ENCODE peak calls at places on chromosomes 5 and 9, in five cellular contexts. One of them, this sample, is unnamed.

GRCh38 chr5:87277279-87277835 is 9.7 kb downstream of the RASA1 start:
- DNase-seq in tibial artery: no peak
- DNase-seq in lower lobe of right lung: no peak
- DNase-seq in HCT116: no peak
- DNase-seq in astrocyte of the spinal cord: no peak
- DNase-seq in this sample: no peak

GRCh38 chr5:126443374-126443851 is 20.2 kb downstream of the GRAMD2B start:
- DNase-seq in tibial artery: no peak
- DNase-seq in lower lobe of right lung: no peak
- DNase-seq in HCT116: no peak
- DNase-seq in astrocyte of the spinal cord: no peak
- DNase-seq in this sample: no peak

GRCh38 chr5:114458726-114459125 is 96.9 kb downstream of the KCNN2 start:
- DNase-seq in tibial artery: no peak
- DNase-seq in lower lobe of right lung: no peak
- DNase-seq in HCT116: no peak
- DNase-seq in astrocyte of the spinal cord: no peak
- DNase-seq in this sample: no peak

GRCh38 chr5:133739381-133739780 is 127.0 kb upstream of the FSTL4 start:
- DNase-seq in tibial artery: no peak
- DNase-seq in lower lobe of right lung: no peak
- DNase-seq in HCT116: no peak
- DNase-seq in astrocyte of the spinal cord: no peak
- DNase-seq in this sample: no peak

GRCh38 chr5:14743601-14744295 is 79.2 kb downstream of the OTULIN start:
- DNase-seq in tibial artery: no peak
- DNase-seq in lower lobe of right lung: no peak
- DNase-seq in HCT116: no peak
- DNase-seq in astrocyte of the spinal cord: peak
- DNase-seq in this sample: no peak

GRCh38 chr9:108546223-108546622 is 309.6 kb downstream of the ACTL7B start:
- DNase-seq in tibial artery: no peak
- DNase-seq in lower lobe of right lung: no peak
- DNase-seq in HCT116: no peak
- DNase-seq in astrocyte of the spinal cord: no peak
- DNase-seq in this sample: no peak

GRCh38 chr5:168611163-168611562 is 32.0 kb upstream of the PANK3 start:
- DNase-seq in tibial artery: no peak
- DNase-seq in lower lobe of right lung: no peak
- DNase-seq in HCT116: no peak
- DNase-seq in astrocyte of the spinal cord: peak
- DNase-seq in this sample: no peak

GRCh38 chr5:149682532-149683076 is 47.5 kb upstream of the PPARGC1B start:
- DNase-seq in tibial artery: no peak
- DNase-seq in lower lobe of right lung: no peak
- DNase-seq in HCT116: no peak
- DNase-seq in astrocyte of the spinal cord: no peak
- DNase-seq in this sample: no peak

GRCh38 chr5:171697591-171698102 is 88.0 kb upstream of the SMIM23 start:
- DNase-seq in tibial artery: peak
- DNase-seq in lower lobe of right lung: no peak
- DNase-seq in HCT116: no peak
- DNase-seq in astrocyte of the spinal cord: no peak
- DNase-seq in this sample: no peak

GRCh38 chr5:10168254-10168653 is 81.4 kb downstream of the ATPSCKMT start:
- DNase-seq in tibial artery: no peak
- DNase-seq in lower lobe of right lung: no peak
- DNase-seq in HCT116: no peak
- DNase-seq in astrocyte of the spinal cord: no peak
- DNase-seq in this sample: no peak

GRCh38 chr5:79685621-79686020 is 4.0 kb upstream of the CMYA5 start:
- DNase-seq in tibial artery: no peak
- DNase-seq in lower lobe of right lung: no peak
- DNase-seq in HCT116: no peak
- DNase-seq in astrocyte of the spinal cord: no peak
- DNase-seq in this sample: no peak

GRCh38 chr5:28344803-28345433 is 1306.5 kb upstream of the CDH9 start:
- DNase-seq in tibial artery: no peak
- DNase-seq in lower lobe of right lung: no peak
- DNase-seq in HCT116: no peak
- DNase-seq in astrocyte of the spinal cord: peak
- DNase-seq in this sample: peak

GRCh38 chr5:109920736-109921135 is 231.0 kb downstream of the MAN2A1 start:
- DNase-seq in tibial artery: no peak
- DNase-seq in lower lobe of right lung: no peak
- DNase-seq in HCT116: no peak
- DNase-seq in astrocyte of the spinal cord: no peak
- DNase-seq in this sample: no peak

GRCh38 chr9:111621895-111622480 is 9.1 kb upstream of the DNAJC25 start:
- DNase-seq in tibial artery: no peak
- DNase-seq in lower lobe of right lung: no peak
- DNase-seq in HCT116: peak
- DNase-seq in astrocyte of the spinal cord: peak
- DNase-seq in this sample: peak

GRCh38 chr5:61344187-61344944 is 12.3 kb downstream of the ZSWIM6 start:
- DNase-seq in tibial artery: no peak
- DNase-seq in lower lobe of right lung: no peak
- DNase-seq in HCT116: no peak
- DNase-seq in astrocyte of the spinal cord: no peak
- DNase-seq in this sample: peak

GRCh38 chr9:121662359-121662758 is 10.9 kb downstream of the DAB2IP start:
- DNase-seq in tibial artery: no peak
- DNase-seq in lower lobe of right lung: no peak
- DNase-seq in HCT116: no peak
- DNase-seq in astrocyte of the spinal cord: no peak
- DNase-seq in this sample: no peak

GRCh38 chr5:103498211-103498610 is 64.4 kb downstream of the NUDT12 start:
- DNase-seq in tibial artery: no peak
- DNase-seq in lower lobe of right lung: no peak
- DNase-seq in HCT116: no peak
- DNase-seq in astrocyte of the spinal cord: no peak
- DNase-seq in this sample: no peak

GRCh38 chr5:57676228-57677098 is 193.9 kb upstream of the ACTBL2 start:
- DNase-seq in tibial artery: no peak
- DNase-seq in lower lobe of right lung: no peak
- DNase-seq in HCT116: no peak
- DNase-seq in astrocyte of the spinal cord: peak
- DNase-seq in this sample: no peak

GRCh38 chr9:14301006-14301405 is 12.9 kb downstream of the NFIB start:
- DNase-seq in tibial artery: no peak
- DNase-seq in lower lobe of right lung: no peak
- DNase-seq in HCT116: no peak
- DNase-seq in astrocyte of the spinal cord: no peak
- DNase-seq in this sample: no peak

GRCh38 chr5:119322312-119322947 is 33.4 kb upstream of the TNFAIP8 start:
- DNase-seq in tibial artery: no peak
- DNase-seq in lower lobe of right lung: no peak
- DNase-seq in HCT116: no peak
- DNase-seq in astrocyte of the spinal cord: no peak
- DNase-seq in this sample: no peak

GRCh38 chr9:134991808-134992754 is 74.4 kb upstream of the FCN1 start:
- DNase-seq in tibial artery: no peak
- DNase-seq in lower lobe of right lung: no peak
- DNase-seq in HCT116: no peak
- DNase-seq in astrocyte of the spinal cord: no peak
- DNase-seq in this sample: no peak

GRCh38 chr5:446864-447263 is 3.9 kb downstream of the EXOC3 start:
- DNase-seq in tibial artery: peak
- DNase-seq in lower lobe of right lung: no peak
- DNase-seq in HCT116: peak
- DNase-seq in astrocyte of the spinal cord: peak
- DNase-seq in this sample: no peak

GRCh38 chr5:57745676-57746075 is 263.1 kb upstream of the ACTBL2 start:
- DNase-seq in tibial artery: no peak
- DNase-seq in lower lobe of right lung: no peak
- DNase-seq in HCT116: no peak
- DNase-seq in astrocyte of the spinal cord: no peak
- DNase-seq in this sample: no peak

GRCh38 chr5:25955337-25955736 is 1083.0 kb downstream of the CDH9 start:
- DNase-seq in tibial artery: no peak
- DNase-seq in lower lobe of right lung: no peak
- DNase-seq in HCT116: no peak
- DNase-seq in astrocyte of the spinal cord: no peak
- DNase-seq in this sample: no peak

GRCh38 chr5:175246242-175246891 is 197.6 kb downstream of the DRD1 start:
- DNase-seq in tibial artery: peak
- DNase-seq in lower lobe of right lung: no peak
- DNase-seq in HCT116: peak
- DNase-seq in astrocyte of the spinal cord: peak
- DNase-seq in this sample: no peak

GRCh38 chr9:75699625-75700251 is 190.7 kb upstream of the PCSK5 start:
- DNase-seq in tibial artery: no peak
- DNase-seq in lower lobe of right lung: no peak
- DNase-seq in HCT116: no peak
- DNase-seq in astrocyte of the spinal cord: no peak
- DNase-seq in this sample: no peak

DNA sequence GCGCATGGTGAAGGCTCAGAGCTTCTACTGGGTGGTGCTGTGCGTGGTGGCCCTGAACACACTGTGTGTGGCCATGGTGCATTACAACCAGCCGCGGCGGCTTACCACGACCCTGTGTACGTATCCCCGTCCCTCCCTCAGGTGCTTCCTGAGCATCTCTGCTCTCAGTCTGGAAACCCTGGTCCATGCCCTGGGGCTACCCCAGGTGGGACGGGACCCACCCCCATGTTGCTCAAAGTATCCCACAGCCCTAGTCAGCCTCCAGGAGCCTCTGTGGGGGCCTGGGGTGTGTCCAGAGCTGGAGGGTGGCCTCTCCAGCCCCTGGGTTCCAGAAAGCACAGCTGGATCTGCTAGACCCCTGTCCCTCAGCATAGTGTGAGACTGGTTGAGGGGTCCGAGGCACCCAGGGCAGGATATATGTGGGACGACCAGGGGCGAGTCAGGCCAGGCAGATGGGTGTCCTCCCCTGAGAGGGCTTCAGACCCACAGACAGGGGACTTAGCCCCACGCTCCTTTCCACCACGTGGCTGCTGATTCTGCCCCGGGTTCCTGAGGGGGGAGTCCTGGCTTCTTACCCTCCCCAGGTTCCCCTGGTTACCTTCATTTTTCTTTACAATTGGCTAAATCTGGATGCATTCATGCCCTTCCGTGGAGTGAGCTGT is 94.0 kb downstream of the CACNA1B start:
- DNase-seq in tibial artery: peak
- DNase-seq in lower lobe of right lung: peak
- DNase-seq in HCT116: no peak
- DNase-seq in astrocyte of the spinal cord: no peak
- DNase-seq in this sample: no peak
- H3K4me3 ChIP-seq in tibial artery: no peak
- H3K4me3 ChIP-seq in lower lobe of right lung: no peak
- H3K4me3 ChIP-seq in HCT116: no peak
- H3K4me3 ChIP-seq in astrocyte of the spinal cord: no peak
- H3K4me3 ChIP-seq in this sample: no peak

DNA sequence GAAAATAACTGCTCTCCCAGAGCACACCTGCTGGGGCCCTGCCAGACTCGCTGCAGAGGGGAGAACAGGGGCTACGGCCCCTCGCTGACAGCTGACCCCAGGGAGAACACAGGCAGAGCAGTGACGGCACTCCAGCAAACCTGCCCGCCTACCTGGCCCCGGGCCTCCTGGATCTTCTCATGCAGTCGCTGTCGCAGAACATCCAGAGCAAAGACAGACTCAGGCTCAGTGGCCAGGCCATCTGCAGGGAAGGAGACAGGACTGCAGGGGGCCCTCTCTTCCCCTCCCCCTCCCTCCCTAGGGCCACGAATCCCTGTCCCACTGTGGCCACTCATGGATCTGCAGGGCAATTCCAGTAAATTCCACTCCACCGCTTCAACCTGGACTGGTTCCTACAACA is 2.4 kb downstream of the SURF6 start:
- DNase-seq in tibial artery: no peak
- DNase-seq in lower lobe of right lung: peak
- DNase-seq in HCT116: no peak
- DNase-seq in astrocyte of the spinal cord: no peak
- DNase-seq in this sample: peak
- TF ChIP-seq CTCF in tibial artery: no peak
- TF ChIP-seq CTCF in lower lobe of right lung: no peak
- TF ChIP-seq CTCF in HCT116: peak
- TF ChIP-seq CTCF in astrocyte of the spinal cord: no peak
- TF ChIP-seq CTCF in this sample: peak

DNA sequence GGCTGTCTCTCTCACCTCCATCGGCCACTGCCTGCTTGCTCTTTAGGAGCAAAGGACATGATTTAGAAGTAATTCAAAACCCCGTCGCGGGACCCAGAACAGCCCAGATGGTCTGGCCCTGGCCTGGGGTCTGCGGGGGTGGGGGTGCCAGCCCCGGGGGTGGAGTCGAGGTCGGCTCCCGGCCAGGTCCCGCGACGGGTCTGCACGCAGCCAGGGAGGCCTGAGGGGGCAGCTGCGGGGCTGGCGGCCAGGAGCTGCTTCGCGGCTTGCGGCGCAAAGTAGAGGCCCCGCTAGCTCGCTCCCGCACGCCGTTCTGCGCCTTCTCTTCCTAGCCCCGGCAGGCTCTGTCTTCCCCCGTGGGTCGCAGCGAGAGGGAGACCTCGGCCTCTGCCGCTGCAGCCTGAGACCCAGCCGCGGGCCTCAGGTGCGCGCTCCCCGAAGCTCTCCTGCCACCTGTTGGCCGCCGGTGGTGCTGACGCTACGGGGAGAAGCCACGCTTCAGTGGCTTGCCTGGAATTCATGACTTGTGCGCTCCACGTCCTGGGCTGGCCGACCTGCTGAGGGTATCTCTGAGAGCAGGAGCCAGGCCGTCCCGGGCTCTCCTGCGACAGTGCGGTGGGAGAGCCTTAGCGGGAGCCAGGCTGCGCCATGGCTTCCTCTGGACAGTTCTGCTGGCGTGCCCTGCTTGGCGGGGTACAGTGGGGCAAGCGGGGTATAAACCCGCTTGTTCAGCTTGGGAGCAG is 157.2 kb upstream of the PITX1 start:
- DNase-seq in tibial artery: peak
- DNase-seq in lower lobe of right lung: peak
- DNase-seq in HCT116: peak
- DNase-seq in astrocyte of the spinal cord: peak
- DNase-seq in this sample: peak
- H3K4me3 ChIP-seq in tibial artery: peak
- H3K4me3 ChIP-seq in lower lobe of right lung: peak
- H3K4me3 ChIP-seq in HCT116: peak
- H3K4me3 ChIP-seq in astrocyte of the spinal cord: peak
- H3K4me3 ChIP-seq in this sample: peak

GRCh38 chr5:72394688-72395087 is 74.5 kb downstream of the PTCD2 start:
- DNase-seq in tibial artery: no peak
- DNase-seq in lower lobe of right lung: no peak
- DNase-seq in HCT116: no peak
- DNase-seq in astrocyte of the spinal cord: no peak
- DNase-seq in this sample: peak
- TF ChIP-seq CTCF in tibial artery: peak
- TF ChIP-seq CTCF in lower lobe of right lung: peak
- TF ChIP-seq CTCF in HCT116: peak
- TF ChIP-seq CTCF in astrocyte of the spinal cord: peak
- TF ChIP-seq CTCF in this sample: peak

This sample was measured in BE2C.